ENCODE peak calls at places on chromosomes 2 and 18, in eight cellular contexts. One of them, this sample, is unnamed.

GRCh38 chr2:213188971-213189899 is 37.8 kb upstream of the IKZF2 start:
- DNase-seq in pulmonary artery endothelial cell: no peak
- DNase-seq in activated T-cell treated with anti-CD3 and anti-CD28 coated beads for 1 hour: no peak
- DNase-seq in body of pancreas: no peak
- DNase-seq in retina: peak
- DNase-seq in MCF 10A: no peak
- DNase-seq in stimulated activated CD8-positive, alpha-beta memory T cell treated with anti-CD3 and anti-CD28 coated beads, Interleukin-4, amount 100 ng/mL, for 1 hour: no peak
- DNase-seq in epithelial cell of prostate: no peak
- DNase-seq in this sample: peak

GRCh38 chr2:47223980-47224379 is 68.9 kb upstream of the STPG4 start:
- DNase-seq in activated T-cell treated with anti-CD3 and anti-CD28 coated beads for 1 hour: no peak
- DNase-seq in epithelial cell of prostate: no peak
- DNase-seq in pulmonary artery endothelial cell: no peak
- DNase-seq in retina: no peak
- DNase-seq in MCF 10A: no peak
- DNase-seq in stimulated activated CD8-positive, alpha-beta memory T cell treated with anti-CD3 and anti-CD28 coated beads, Interleukin-4, amount 100 ng/mL, for 1 hour: no peak
- DNase-seq in body of pancreas: no peak
- DNase-seq in this sample: no peak

GRCh38 chr2:150374562-150374961 is 112.9 kb downstream of the RND3 start:
- DNase-seq in activated T-cell treated with anti-CD3 and anti-CD28 coated beads for 1 hour: no peak
- DNase-seq in retina: peak
- DNase-seq in epithelial cell of prostate: no peak
- DNase-seq in body of pancreas: no peak
- DNase-seq in pulmonary artery endothelial cell: no peak
- DNase-seq in stimulated activated CD8-positive, alpha-beta memory T cell treated with anti-CD3 and anti-CD28 coated beads, Interleukin-4, amount 100 ng/mL, for 1 hour: no peak
- DNase-seq in MCF 10A: no peak
- DNase-seq in this sample: no peak

GRCh38 chr2:159228006-159228655 is 58.4 kb downstream of the WDSUB1 start:
- DNase-seq in epithelial cell of prostate: no peak
- DNase-seq in retina: no peak
- DNase-seq in MCF 10A: no peak
- DNase-seq in body of pancreas: no peak
- DNase-seq in stimulated activated CD8-positive, alpha-beta memory T cell treated with anti-CD3 and anti-CD28 coated beads, Interleukin-4, amount 100 ng/mL, for 1 hour: no peak
- DNase-seq in pulmonary artery endothelial cell: no peak
- DNase-seq in activated T-cell treated with anti-CD3 and anti-CD28 coated beads for 1 hour: no peak
- DNase-seq in this sample: no peak

GRCh38 chr18:8167036-8167435 is 442.2 kb upstream of the RAB12 start:
- DNase-seq in activated T-cell treated with anti-CD3 and anti-CD28 coated beads for 1 hour: no peak
- DNase-seq in stimulated activated CD8-positive, alpha-beta memory T cell treated with anti-CD3 and anti-CD28 coated beads, Interleukin-4, amount 100 ng/mL, for 1 hour: no peak
- DNase-seq in pulmonary artery endothelial cell: no peak
- DNase-seq in MCF 10A: no peak
- DNase-seq in epithelial cell of prostate: no peak
- DNase-seq in retina: no peak
- DNase-seq in body of pancreas: no peak
- DNase-seq in this sample: no peak

GRCh38 chr2:80670763-80671162 is 366.2 kb upstream of the LRRTM1 start:
- DNase-seq in pulmonary artery endothelial cell: no peak
- DNase-seq in activated T-cell treated with anti-CD3 and anti-CD28 coated beads for 1 hour: no peak
- DNase-seq in retina: no peak
- DNase-seq in body of pancreas: no peak
- DNase-seq in MCF 10A: no peak
- DNase-seq in stimulated activated CD8-positive, alpha-beta memory T cell treated with anti-CD3 and anti-CD28 coated beads, Interleukin-4, amount 100 ng/mL, for 1 hour: no peak
- DNase-seq in epithelial cell of prostate: no peak
- DNase-seq in this sample: no peak

GRCh38 chr2:31535753-31536152 is 45.0 kb downstream of the SRD5A2 start:
- DNase-seq in epithelial cell of prostate: no peak
- DNase-seq in pulmonary artery endothelial cell: no peak
- DNase-seq in stimulated activated CD8-positive, alpha-beta memory T cell treated with anti-CD3 and anti-CD28 coated beads, Interleukin-4, amount 100 ng/mL, for 1 hour: no peak
- DNase-seq in activated T-cell treated with anti-CD3 and anti-CD28 coated beads for 1 hour: no peak
- DNase-seq in body of pancreas: no peak
- DNase-seq in retina: no peak
- DNase-seq in MCF 10A: no peak
- DNase-seq in this sample: no peak

GRCh38 chr2:71545572-71546274 is 92.4 kb downstream of the DYSF start:
- DNase-seq in MCF 10A: peak
- DNase-seq in pulmonary artery endothelial cell: peak
- DNase-seq in body of pancreas: peak
- DNase-seq in stimulated activated CD8-positive, alpha-beta memory T cell treated with anti-CD3 and anti-CD28 coated beads, Interleukin-4, amount 100 ng/mL, for 1 hour: no peak
- DNase-seq in activated T-cell treated with anti-CD3 and anti-CD28 coated beads for 1 hour: peak
- DNase-seq in retina: peak
- DNase-seq in epithelial cell of prostate: no peak
- DNase-seq in this sample: peak

GRCh38 chr2:177161741-177162440 is 50.7 kb upstream of the HNRNPA3 start:
- DNase-seq in activated T-cell treated with anti-CD3 and anti-CD28 coated beads for 1 hour: no peak
- DNase-seq in stimulated activated CD8-positive, alpha-beta memory T cell treated with anti-CD3 and anti-CD28 coated beads, Interleukin-4, amount 100 ng/mL, for 1 hour: no peak
- DNase-seq in epithelial cell of prostate: no peak
- DNase-seq in retina: peak
- DNase-seq in pulmonary artery endothelial cell: no peak
- DNase-seq in MCF 10A: peak
- DNase-seq in body of pancreas: no peak
- DNase-seq in this sample: no peak

GRCh38 chr2:98036349-98037000 is 40.7 kb upstream of the TMEM131 start:
- DNase-seq in stimulated activated CD8-positive, alpha-beta memory T cell treated with anti-CD3 and anti-CD28 coated beads, Interleukin-4, amount 100 ng/mL, for 1 hour: no peak
- DNase-seq in activated T-cell treated with anti-CD3 and anti-CD28 coated beads for 1 hour: no peak
- DNase-seq in pulmonary artery endothelial cell: no peak
- DNase-seq in body of pancreas: no peak
- DNase-seq in retina: no peak
- DNase-seq in epithelial cell of prostate: no peak
- DNase-seq in MCF 10A: no peak
- DNase-seq in this sample: peak

GRCh38 chr2:65081232-65081685 is 25.0 kb downstream of the CEP68 start:
- DNase-seq in activated T-cell treated with anti-CD3 and anti-CD28 coated beads for 1 hour: no peak
- DNase-seq in body of pancreas: no peak
- DNase-seq in stimulated activated CD8-positive, alpha-beta memory T cell treated with anti-CD3 and anti-CD28 coated beads, Interleukin-4, amount 100 ng/mL, for 1 hour: no peak
- DNase-seq in pulmonary artery endothelial cell: peak
- DNase-seq in MCF 10A: no peak
- DNase-seq in retina: no peak
- DNase-seq in epithelial cell of prostate: no peak
- DNase-seq in this sample: no peak

GRCh38 chr18:48804856-48805610 is 145.7 kb downstream of the SMAD7 start:
- DNase-seq in epithelial cell of prostate: no peak
- DNase-seq in body of pancreas: peak
- DNase-seq in activated T-cell treated with anti-CD3 and anti-CD28 coated beads for 1 hour: no peak
- DNase-seq in stimulated activated CD8-positive, alpha-beta memory T cell treated with anti-CD3 and anti-CD28 coated beads, Interleukin-4, amount 100 ng/mL, for 1 hour: no peak
- DNase-seq in pulmonary artery endothelial cell: no peak
- DNase-seq in MCF 10A: no peak
- DNase-seq in retina: no peak
- DNase-seq in this sample: no peak

GRCh38 chr2:127101756-127102463 is 5.0 kb downstream of the BIN1 start:
- DNase-seq in epithelial cell of prostate: no peak
- DNase-seq in stimulated activated CD8-positive, alpha-beta memory T cell treated with anti-CD3 and anti-CD28 coated beads, Interleukin-4, amount 100 ng/mL, for 1 hour: no peak
- DNase-seq in activated T-cell treated with anti-CD3 and anti-CD28 coated beads for 1 hour: no peak
- DNase-seq in pulmonary artery endothelial cell: no peak
- DNase-seq in MCF 10A: no peak
- DNase-seq in body of pancreas: no peak
- DNase-seq in retina: no peak
- DNase-seq in this sample: no peak

GRCh38 chr18:61842146-61842545 is 50.7 kb downstream of the RNF152 start:
- DNase-seq in MCF 10A: no peak
- DNase-seq in epithelial cell of prostate: no peak
- DNase-seq in stimulated activated CD8-positive, alpha-beta memory T cell treated with anti-CD3 and anti-CD28 coated beads, Interleukin-4, amount 100 ng/mL, for 1 hour: no peak
- DNase-seq in retina: peak
- DNase-seq in pulmonary artery endothelial cell: no peak
- DNase-seq in body of pancreas: no peak
- DNase-seq in activated T-cell treated with anti-CD3 and anti-CD28 coated beads for 1 hour: no peak
- DNase-seq in this sample: no peak

GRCh38 chr2:220198911-220199310 is 571.5 kb downstream of the SLC4A3 start:
- DNase-seq in body of pancreas: no peak
- DNase-seq in pulmonary artery endothelial cell: no peak
- DNase-seq in epithelial cell of prostate: peak
- DNase-seq in retina: no peak
- DNase-seq in stimulated activated CD8-positive, alpha-beta memory T cell treated with anti-CD3 and anti-CD28 coated beads, Interleukin-4, amount 100 ng/mL, for 1 hour: no peak
- DNase-seq in MCF 10A: peak
- DNase-seq in activated T-cell treated with anti-CD3 and anti-CD28 coated beads for 1 hour: no peak
- DNase-seq in this sample: no peak